ENCODE peak calls at places on chromosomes 6 and 20, in six cellular contexts. T is NCI-H748 treated with DMSO at 0.1 percent for 48 hours; L is AG09319; M is nucleus accumbens; U is stimulated activated CD4-positive, alpha-beta T cell treated with anti-CD3 and anti-CD28 coated beads, Interleukin-12 subunit alpha, Interleukin-12 subunit beta, amount 100 ng/mL, for 4 hours; W is AG09309. Y is an unnamed sample.

GRCh38 chr20:10848810-10849370 is 175.1 kb upstream of the JAG1 start:
- DNase-seq in T (no peak), L (peak), M (no peak), U (no peak), W (peak), Y (peak)

GRCh38 chr6:8006208-8006607 is 58.0 kb downstream of the BLOC1S5 start:
- DNase-seq in T (peak), L (no peak), M (no peak), U (no peak), W (no peak), Y (peak)

GRCh38 chr20:24998121-24998520 is 5.6 kb upstream of the APMAP start:
- DNase-seq in T (no peak), L (no peak), M (no peak), U (no peak), W (no peak), Y (no peak)

GRCh38 chr20:33684533-33685327 is 1.5 kb downstream of the E2F1 start:
- DNase-seq in T (peak), L (no peak), M (no peak), U (no peak), W (no peak), Y (no peak)

GRCh38 chr6:140071115-140071514 is 696.7 kb upstream of the CITED2 start:
- DNase-seq in T (no peak), L (peak), M (no peak), U (no peak), W (peak), Y (peak)

GRCh38 chr20:37442986-37443385 is 78.1 kb upstream of the NNAT start:
- DNase-seq in T (no peak), L (no peak), M (no peak), U (no peak), W (no peak), Y (no peak)

GRCh38 chr20:9482180-9482579 is 32.2 kb upstream of the LAMP5 start:
- DNase-seq in T (no peak), L (no peak), M (no peak), U (no peak), W (no peak), Y (no peak)

GRCh38 chr20:32130352-32130751 is 20.8 kb downstream of the TM9SF4 start:
- DNase-seq in T (no peak), L (no peak), M (no peak), U (no peak), W (no peak), Y (no peak)

GRCh38 chr20:21315138-21315537 is 12.0 kb downstream of the XRN2 start:
- DNase-seq in T (no peak), L (peak), M (no peak), U (no peak), W (peak), Y (peak)

GRCh38 chr6:72654101-72654618 is 32.3 kb downstream of the KCNQ5 start:
- DNase-seq in T (no peak), L (no peak), M (no peak), U (no peak), W (no peak), Y (no peak)

GRCh38 chr6:127342296-127342945 is 988 bp downstream of the ECHDC1 start:
- DNase-seq in T (no peak), L (no peak), M (no peak), U (no peak), W (no peak), Y (peak)

GRCh38 chr6:44727651-44728630 is 340.4 kb downstream of the CDC5L start:
- DNase-seq in T (no peak), L (no peak), M (no peak), U (no peak), W (no peak), Y (no peak)

GRCh38 chr6:16751251-16751946 is 9.9 kb downstream of the ATXN1 start:
- DNase-seq in T (no peak), L (no peak), M (no peak), U (no peak), W (peak), Y (peak)

GRCh38 chr6:43228951-43229802 is at the start of gene DNPH1:
- DNase-seq in T (peak), L (peak), M (peak), U (peak), W (peak), Y (peak)